ENCODE peak calls at places on chromosomes 4 and X, in four cellular contexts. N is heart left ventricle, O is AG10803, X is bronchial epithelial cell. U is an unnamed sample.

GRCh38 chr4:158796370-158797140 is 27.7 kb downstream of the FNIP2 start:
- DNase-seq in N (no peak), O (peak; percentile 52), X (peak; percentile 84), U (peak; percentile 66)

GRCh38 chr4:2755821-2756690 is at the start of gene TNIP2:
- DNase-seq in N (peak; percentile 92), O (peak; percentile 81), X (peak; percentile 65), U (peak; percentile 64)

GRCh38 chrX:1106478-1107210 is 105.8 kb downstream of the CRLF2 start:
- DNase-seq in N (no peak), O (no peak), X (no peak), U (no peak)

GRCh38 chr4:110184124-110184790 is 14.2 kb downstream of the ELOVL6 start:
- DNase-seq in N (no peak), O (peak; percentile 17), X (peak; percentile 33), U (peak; percentile 11)

GRCh38 chr4:7273741-7274297 is 81.5 kb downstream of the SORCS2 start:
- DNase-seq in N (no peak), O (no peak), X (no peak), U (no peak)

GRCh38 chr4:173119818-173120217 is 48.8 kb upstream of the GALNT7 start:
- DNase-seq in N (no peak), O (no peak), X (peak; percentile 84), U (no peak)

GRCh38 chr4:1356181-1356998 is 9.4 kb downstream of the UVSSA start:
- DNase-seq in N (peak; percentile 41), O (peak; percentile 55), X (no peak), U (no peak)

GRCh38 chr4:56907489-56908205 is at the start of gene REST:
- DNase-seq in N (peak; percentile 83), O (peak; percentile 63), X (peak; percentile 14), U (peak; percentile 49)

GRCh38 chr4:10917475-10918103 is 233.0 kb upstream of the CLNK start:
- DNase-seq in N (no peak), O (no peak), X (no peak), U (no peak)

GRCh38 chr4:1714303-1715001 is 2.3 kb upstream of the SLBP start:
- DNase-seq in N (no peak), O (no peak), X (peak; percentile 37), U (peak; percentile 32)

GRCh38 chr4:12499693-12500092 is 984.4 kb downstream of the RAB28 start:
- DNase-seq in N (no peak), O (no peak), X (no peak), U (no peak)

GRCh38 chrX:51395474-51395806 is 62.8 kb downstream of the NUDT10 start:
- DNase-seq in N (no peak), O (no peak), X (no peak), U (no peak)

GRCh38 chr4:65014078-65014477 is 604.8 kb upstream of the TECRL start:
- DNase-seq in N (peak; percentile 7), O (no peak), X (no peak), U (no peak)

GRCh38 chr4:14333616-14334015 is 668.7 kb upstream of the CPEB2 start:
- DNase-seq in N (no peak), O (no peak), X (peak; percentile 56), U (no peak)

GRCh38 chrX:110944793-110945466 is 149.3 kb upstream of the CHRDL1 start:
- DNase-seq in N (no peak), O (no peak), X (peak; percentile 9), U (no peak)

GRCh38 chrX:132652871-132653270 is 164.0 kb upstream of the MBNL3 start:
- DNase-seq in N (no peak), O (peak; percentile 61), X (no peak), U (no peak)

GRCh38 chr4:72489267-72489666 is 79.8 kb downstream of the ADAMTS3 start:
- DNase-seq in N (no peak), O (peak; percentile 54), X (peak; percentile 95), U (no peak)

GRCh38 chrX:72045141-72045540 is 86.6 kb downstream of the RTL5 start:
- DNase-seq in N (no peak), O (no peak), X (peak; percentile 66), U (no peak)

GRCh38 chrX:17032351-17032750 is 85.9 kb downstream of the REPS2 start:
- DNase-seq in N (no peak), O (peak; percentile 68), X (peak; percentile 75), U (no peak)